ENCODE peak calls at places on chromosomes 1 and 21, in five cellular contexts. B is posterior cingulate gyrus, S is OCI-LY7, T is HS-5, C is psoas muscle. O is an unnamed sample.

GRCh38 chr21:35350965-35351364 is 301.9 kb upstream of the RUNX1 start:
- DNase-seq in S (no peak), B (no peak), C (no peak), T (no peak), O (no peak)

GRCh38 chr1:8965121-8965820 is 19.6 kb downstream of the CA6 start:
- DNase-seq in B (no peak), T (no peak), C (no peak), S (no peak), O (no peak)

GRCh38 chr1:156510709-156511108 is 10.1 kb upstream of the MEF2D start:
- DNase-seq in C (peak; percentile 98), T (no peak), B (peak; percentile 80), S (no peak), O (no peak)

GRCh38 chr1:27539901-27540861 is 50.2 kb upstream of the WASF2 start:
- DNase-seq in C (peak; percentile 82), T (peak; percentile 85), S (no peak), B (no peak), O (no peak)

GRCh38 chr1:172178846-172179245 is 241.6 kb upstream of the C1orf105 start:
- DNase-seq in T (no peak), S (no peak), C (no peak), B (no peak), O (no peak)

GRCh38 chr1:93042134-93042821 is 36.8 kb upstream of the MTF2 start:
- DNase-seq in S (peak; percentile 43), T (no peak), B (no peak), C (no peak), O (no peak)

GRCh38 chr1:3276341-3276800 is 178.1 kb upstream of the ARHGEF16 start:
- DNase-seq in T (no peak), S (no peak), C (peak; percentile 50), B (no peak), O (no peak)

GRCh38 chr1:156625436-156626078 is 6.3 kb downstream of the HAPLN2 start:
- DNase-seq in S (peak; percentile 68), B (peak; percentile 66), C (peak; percentile 83), T (no peak), O (peak; percentile 74)

GRCh38 chr1:55378582-55378981 is 163.4 kb upstream of the USP24 start:
- DNase-seq in S (peak; percentile 16), B (no peak), C (no peak), T (no peak), O (no peak)

GRCh38 chr1:115641762-115642167 is at the start of gene VANGL1:
- DNase-seq in S (no peak), T (no peak), C (peak; percentile 75), B (peak; percentile 42), O (no peak)

GRCh38 chr1:13832536-13832935 is 132.5 kb downstream of the PRDM2 start:
- DNase-seq in C (no peak), S (no peak), T (no peak), B (no peak), O (no peak)

GRCh38 chr1:168084396-168085231 is 52.1 kb downstream of the GPR161 start:
- DNase-seq in S (peak; percentile 43), C (peak; percentile 82), B (no peak), T (no peak), O (peak; percentile 60)

GRCh38 chr1:220796530-220796929 is 9.8 kb downstream of the MTARC1 start:
- DNase-seq in S (no peak), T (no peak), C (no peak), B (no peak), O (no peak)

GRCh38 chr1:37143818-37144217 is 109.5 kb upstream of the GRIK3 start:
- DNase-seq in T (no peak), B (no peak), C (no peak), S (no peak), O (no peak)

GRCh38 chr21:29185172-29185571 is 54.7 kb downstream of the MAP3K7CL start:
- DNase-seq in T (no peak), C (no peak), B (no peak), S (no peak), O (no peak)

GRCh38 chr21:45913886-45914285 is 67.7 kb upstream of the COL6A1 start:
- DNase-seq in S (no peak), C (peak; percentile 19), T (no peak), B (no peak), O (no peak)

GRCh38 chr1:167082511-167083027 is 7.6 kb downstream of the GPA33 start:
- DNase-seq in T (no peak), B (no peak), S (no peak), C (no peak), O (no peak)

GRCh38 chr1:231879296-231879695 is 252.7 kb downstream of the DISC1 start:
- DNase-seq in B (no peak), T (no peak), S (no peak), C (no peak), O (no peak)

GRCh38 chr1:76939817-76940216 is 72.5 kb downstream of the ST6GALNAC5 start:
- DNase-seq in T (no peak), C (no peak), S (no peak), B (no peak), O (no peak)

GRCh38 chr1:68624233-68624632 is 127.4 kb upstream of the DEPDC1 start:
- DNase-seq in C (no peak), T (peak; percentile 60), B (no peak), S (no peak), O (no peak)

GRCh38 chr1:172382406-172382805 is 38.1 kb upstream of the C1orf105 start:
- DNase-seq in B (no peak), S (no peak), C (no peak), T (no peak), O (no peak)

GRCh38 chr1:25028910-25029599 is 99.0 kb upstream of the RUNX3 start:
- DNase-seq in S (no peak), C (no peak), T (no peak), B (no peak), O (no peak)

GRCh38 chr1:53145942-53146708 is 3.7 kb upstream of the SLC1A7 start:
- DNase-seq in T (peak; percentile 99), C (peak; percentile 73), B (no peak), S (no peak), O (no peak)

O was measured in activated T-cell treated with anti-CD3 and anti-CD28 coated beads, Interleukin-2, amount 50 U/mL, for 4 hours.